ENCODE peak calls at places on chromosomes 13 and 19, in six cellular contexts. One of them, this sample, is unnamed.

GRCh38 chr19:4866595-4867424 is 657 bp downstream of the PLIN3 start:
- DNase-seq in astrocyte of the cerebellum: no peak
- DNase-seq in posterior vena cava: peak
- DNase-seq in AG04450: no peak
- DNase-seq in stromal cell of bone marrow: peak
- DNase-seq in right cardiac atrium: peak
- DNase-seq in this sample: no peak

GRCh38 chr19:35334064-35334753 is 5.2 kb downstream of the CD22 start:
- DNase-seq in posterior vena cava: no peak
- DNase-seq in stromal cell of bone marrow: no peak
- DNase-seq in astrocyte of the cerebellum: no peak
- DNase-seq in AG04450: no peak
- DNase-seq in right cardiac atrium: no peak
- DNase-seq in this sample: no peak

GRCh38 chr19:54254195-54254906 is 2.7 kb downstream of the LILRB5 start:
- DNase-seq in AG04450: no peak
- DNase-seq in posterior vena cava: no peak
- DNase-seq in stromal cell of bone marrow: no peak
- DNase-seq in right cardiac atrium: no peak
- DNase-seq in astrocyte of the cerebellum: no peak
- DNase-seq in this sample: no peak

GRCh38 chr13:48066310-48066989 is 28.5 kb downstream of the MED4 start:
- DNase-seq in AG04450: no peak
- DNase-seq in right cardiac atrium: no peak
- DNase-seq in posterior vena cava: no peak
- DNase-seq in astrocyte of the cerebellum: no peak
- DNase-seq in stromal cell of bone marrow: no peak
- DNase-seq in this sample: no peak

GRCh38 chr13:30895773-30896172 is 10.3 kb upstream of the MEDAG start:
- DNase-seq in right cardiac atrium: peak
- DNase-seq in stromal cell of bone marrow: peak
- DNase-seq in posterior vena cava: peak
- DNase-seq in AG04450: peak
- DNase-seq in astrocyte of the cerebellum: no peak
- DNase-seq in this sample: peak

GRCh38 chr13:40406405-40407138 is 259.9 kb downstream of the FOXO1 start:
- DNase-seq in AG04450: peak
- DNase-seq in astrocyte of the cerebellum: no peak
- DNase-seq in right cardiac atrium: no peak
- DNase-seq in posterior vena cava: no peak
- DNase-seq in stromal cell of bone marrow: no peak
- DNase-seq in this sample: peak

GRCh38 chr13:73310366-73310765 is 251.6 kb downstream of the KLF5 start:
- DNase-seq in posterior vena cava: no peak
- DNase-seq in right cardiac atrium: no peak
- DNase-seq in AG04450: no peak
- DNase-seq in stromal cell of bone marrow: no peak
- DNase-seq in astrocyte of the cerebellum: no peak
- DNase-seq in this sample: no peak

GRCh38 chr19:38209671-38210457 is 14.2 kb downstream of the DPF1 start:
- DNase-seq in right cardiac atrium: peak
- DNase-seq in stromal cell of bone marrow: peak
- DNase-seq in posterior vena cava: peak
- DNase-seq in astrocyte of the cerebellum: no peak
- DNase-seq in AG04450: no peak
- DNase-seq in this sample: no peak

GRCh38 chr19:38079926-38080380 is 144.1 kb downstream of the DPF1 start:
- DNase-seq in posterior vena cava: no peak
- DNase-seq in astrocyte of the cerebellum: peak
- DNase-seq in AG04450: peak
- DNase-seq in right cardiac atrium: no peak
- DNase-seq in stromal cell of bone marrow: peak
- DNase-seq in this sample: peak

GRCh38 chr13:113976711-113977684 is 3.1 kb upstream of the C13orf46 start:
- DNase-seq in right cardiac atrium: peak
- DNase-seq in astrocyte of the cerebellum: peak
- DNase-seq in posterior vena cava: peak
- DNase-seq in stromal cell of bone marrow: peak
- DNase-seq in AG04450: peak
- DNase-seq in this sample: peak

GRCh38 chr13:77892491-77892890 is 26.1 kb downstream of the EDNRB start:
- DNase-seq in right cardiac atrium: no peak
- DNase-seq in posterior vena cava: no peak
- DNase-seq in stromal cell of bone marrow: no peak
- DNase-seq in AG04450: no peak
- DNase-seq in astrocyte of the cerebellum: no peak
- DNase-seq in this sample: no peak

GRCh38 chr19:13154241-13154778 is 4.1 kb downstream of the IER2 start:
- DNase-seq in right cardiac atrium: peak
- DNase-seq in AG04450: peak
- DNase-seq in stromal cell of bone marrow: peak
- DNase-seq in posterior vena cava: peak
- DNase-seq in astrocyte of the cerebellum: peak
- DNase-seq in this sample: peak

GRCh38 chr13:99277629-99278028 is 19.4 kb upstream of the GPR18 start:
- DNase-seq in stromal cell of bone marrow: no peak
- DNase-seq in right cardiac atrium: no peak
- DNase-seq in AG04450: no peak
- DNase-seq in astrocyte of the cerebellum: no peak
- DNase-seq in posterior vena cava: no peak
- DNase-seq in this sample: no peak

GRCh38 chr19:46204008-46204407 is 25.5 kb upstream of the IGFL1 start:
- DNase-seq in astrocyte of the cerebellum: no peak
- DNase-seq in right cardiac atrium: no peak
- DNase-seq in posterior vena cava: no peak
- DNase-seq in AG04450: no peak
- DNase-seq in stromal cell of bone marrow: no peak
- DNase-seq in this sample: no peak

GRCh38 chr19:35901055-35901644 is 810 bp upstream of the NFKBID start:
- DNase-seq in stromal cell of bone marrow: no peak
- DNase-seq in AG04450: no peak
- DNase-seq in right cardiac atrium: no peak
- DNase-seq in posterior vena cava: no peak
- DNase-seq in astrocyte of the cerebellum: no peak
- DNase-seq in this sample: no peak

GRCh38 chr13:101523154-101523669 is 70.7 kb downstream of the ITGBL1 start:
- DNase-seq in astrocyte of the cerebellum: no peak
- DNase-seq in posterior vena cava: no peak
- DNase-seq in AG04450: no peak
- DNase-seq in stromal cell of bone marrow: no peak
- DNase-seq in right cardiac atrium: no peak
- DNase-seq in this sample: no peak

GRCh38 chr13:52738719-52739467 is 727 bp downstream of the CNMD start:
- DNase-seq in astrocyte of the cerebellum: no peak
- DNase-seq in stromal cell of bone marrow: no peak
- DNase-seq in AG04450: no peak
- DNase-seq in posterior vena cava: peak
- DNase-seq in right cardiac atrium: peak
- DNase-seq in this sample: no peak

GRCh38 chr13:79724348-79725103 is 243.6 kb downstream of the NDFIP2 start:
- DNase-seq in posterior vena cava: no peak
- DNase-seq in stromal cell of bone marrow: no peak
- DNase-seq in right cardiac atrium: no peak
- DNase-seq in astrocyte of the cerebellum: no peak
- DNase-seq in AG04450: no peak
- DNase-seq in this sample: no peak

GRCh38 chr19:10491472-10492047 is 11.6 kb downstream of the KEAP1 start:
- DNase-seq in AG04450: no peak
- DNase-seq in posterior vena cava: no peak
- DNase-seq in right cardiac atrium: no peak
- DNase-seq in stromal cell of bone marrow: no peak
- DNase-seq in astrocyte of the cerebellum: no peak
- DNase-seq in this sample: no peak

GRCh38 chr13:94139393-94139995 is 340.0 kb downstream of the DCT start:
- DNase-seq in AG04450: peak
- DNase-seq in posterior vena cava: no peak
- DNase-seq in right cardiac atrium: no peak
- DNase-seq in stromal cell of bone marrow: no peak
- DNase-seq in astrocyte of the cerebellum: no peak
- DNase-seq in this sample: no peak

GRCh38 chr13:29621841-29622240 is 26.4 kb upstream of the SLC7A1 start:
- DNase-seq in posterior vena cava: no peak
- DNase-seq in AG04450: no peak
- DNase-seq in astrocyte of the cerebellum: no peak
- DNase-seq in stromal cell of bone marrow: no peak
- DNase-seq in right cardiac atrium: no peak
- DNase-seq in this sample: no peak

GRCh38 chr13:47908200-47908902 is 92.7 kb downstream of the SUCLA2 start:
- DNase-seq in posterior vena cava: no peak
- DNase-seq in right cardiac atrium: no peak
- DNase-seq in AG04450: peak
- DNase-seq in stromal cell of bone marrow: no peak
- DNase-seq in astrocyte of the cerebellum: peak
- DNase-seq in this sample: no peak

GRCh38 chr19:55712804-55713631 is 25.2 kb downstream of the NLRP9 start:
- DNase-seq in AG04450: no peak
- DNase-seq in stromal cell of bone marrow: no peak
- DNase-seq in astrocyte of the cerebellum: no peak
- DNase-seq in posterior vena cava: no peak
- DNase-seq in right cardiac atrium: no peak
- DNase-seq in this sample: no peak

GRCh38 chr13:35961461-35962220 is 169.5 kb downstream of the DCLK1 start:
- DNase-seq in posterior vena cava: no peak
- DNase-seq in AG04450: no peak
- DNase-seq in right cardiac atrium: no peak
- DNase-seq in stromal cell of bone marrow: no peak
- DNase-seq in astrocyte of the cerebellum: no peak
- DNase-seq in this sample: no peak

GRCh38 chr19:20102097-20102496 is 24.3 kb downstream of the ZNF90 start:
- DNase-seq in AG04450: no peak
- DNase-seq in posterior vena cava: no peak
- DNase-seq in stromal cell of bone marrow: no peak
- DNase-seq in astrocyte of the cerebellum: no peak
- DNase-seq in right cardiac atrium: no peak
- DNase-seq in this sample: no peak

GRCh38 chr13:49000247-49000646 is 24.5 kb downstream of the FNDC3A start:
- DNase-seq in AG04450: no peak
- DNase-seq in astrocyte of the cerebellum: no peak
- DNase-seq in posterior vena cava: no peak
- DNase-seq in right cardiac atrium: no peak
- DNase-seq in stromal cell of bone marrow: no peak
- DNase-seq in this sample: no peak

GRCh38 chr19:5107432-5108122 is 138.7 kb downstream of the KDM4B start:
- DNase-seq in astrocyte of the cerebellum: no peak
- DNase-seq in AG04450: no peak
- DNase-seq in posterior vena cava: no peak
- DNase-seq in stromal cell of bone marrow: no peak
- DNase-seq in right cardiac atrium: no peak
- DNase-seq in this sample: no peak

GRCh38 chr13:41053384-41053826 is 7.9 kb upstream of the WBP4 start:
- DNase-seq in AG04450: no peak
- DNase-seq in posterior vena cava: no peak
- DNase-seq in right cardiac atrium: no peak
- DNase-seq in stromal cell of bone marrow: peak
- DNase-seq in astrocyte of the cerebellum: no peak
- DNase-seq in this sample: peak

GRCh38 chr13:100650321-100650720 is 24.3 kb downstream of the TMTC4 start:
- DNase-seq in AG04450: no peak
- DNase-seq in right cardiac atrium: no peak
- DNase-seq in stromal cell of bone marrow: no peak
- DNase-seq in posterior vena cava: no peak
- DNase-seq in astrocyte of the cerebellum: no peak
- DNase-seq in this sample: no peak

GRCh38 chr19:39444598-39445257 is 654 bp upstream of the SUPT5H start:
- DNase-seq in right cardiac atrium: no peak
- DNase-seq in AG04450: no peak
- DNase-seq in astrocyte of the cerebellum: no peak
- DNase-seq in posterior vena cava: no peak
- DNase-seq in stromal cell of bone marrow: no peak
- DNase-seq in this sample: no peak

GRCh38 chr13:96822900-96823299 is 171.4 kb downstream of the OXGR1 start:
- DNase-seq in posterior vena cava: no peak
- DNase-seq in right cardiac atrium: no peak
- DNase-seq in stromal cell of bone marrow: no peak
- DNase-seq in astrocyte of the cerebellum: no peak
- DNase-seq in AG04450: no peak
- DNase-seq in this sample: no peak